ENCODE peak calls at places on chromosomes 3 and 15, in seven cellular contexts. Q is H9, L is neuronal stem cell, P is IMR-90, Y is mesenchymal stem cell, T is H1, O is trophoblast cell. K is an unnamed sample.

GRCh38 chr15:69303337-69304175 is 4.8 kb downstream of the PAQR5 start:
- DNase-seq in Q (no peak), P (peak), O (no peak), Y (no peak), L (no peak), T (no peak), K (peak)

GRCh38 chr3:102069211-102069662 is 219.9 kb downstream of the NFKBIZ start:
- DNase-seq in P (peak), Q (no peak), L (no peak), T (no peak), O (peak), Y (peak), K (no peak)

GRCh38 chr3:27721717-27722564 is at the start of gene EOMES:
- DNase-seq in L (no peak), T (no peak), Q (peak), O (peak), Y (peak), P (no peak), K (peak)

GRCh38 chr3:29758108-29759020 is 477.5 kb downstream of the RBMS3 start:
- DNase-seq in O (peak), P (peak), T (no peak), Q (no peak), Y (peak), L (no peak), K (no peak)

GRCh38 chr15:30042556-30042955 is 40.2 kb upstream of the GOLGA8J start:
- DNase-seq in T (no peak), L (no peak), O (no peak), Q (no peak), Y (no peak), P (peak), K (no peak)

GRCh38 chr3:44076221-44076829 is 165.4 kb upstream of the TOPAZ1 start:
- DNase-seq in L (no peak), O (no peak), P (no peak), Y (no peak), T (no peak), Q (peak), K (peak)

GRCh38 chr3:32901005-32901932 is 50.2 kb upstream of the CCR4 start:
- DNase-seq in O (peak), T (no peak), Y (no peak), Q (no peak), L (no peak), P (no peak), K (no peak)

GRCh38 chr3:51662456-51662855 is 8.6 kb upstream of the TEX264 start:
- DNase-seq in O (no peak), T (no peak), Y (no peak), P (no peak), L (no peak), Q (no peak), K (no peak)

GRCh38 chr3:99868438-99868723 is 50.7 kb downstream of the CMSS1 start:
- DNase-seq in Y (peak), O (no peak), P (peak), Q (no peak), L (no peak), T (no peak), K (no peak)

GRCh38 chr3:119380697-119381096 is 82.7 kb downstream of the TMEM39A start:
- DNase-seq in Y (peak), O (no peak), L (no peak), Q (no peak), P (peak), T (no peak), K (no peak)

GRCh38 chr3:63279000-63279366 is 875 bp downstream of the SYNPR start:
- DNase-seq in L (no peak), P (no peak), Q (peak), T (no peak), O (no peak), Y (no peak), K (peak)

GRCh38 chr15:94411279-94411678 is 179.9 kb downstream of the MCTP2 start:
- DNase-seq in Y (no peak), L (peak), O (no peak), P (no peak), T (no peak), Q (no peak), K (no peak)

GRCh38 chr15:71291723-71292122 is 176.5 kb downstream of the THSD4 start:
- DNase-seq in O (no peak), T (no peak), P (no peak), Q (no peak), L (no peak), Y (no peak), K (no peak)

GRCh38 chr3:129673897-129674797 is 67.7 kb upstream of the PLXND1 start:
- DNase-seq in O (peak), L (no peak), Y (no peak), P (no peak), Q (no peak), T (no peak), K (no peak)

GRCh38 chr3:23325466-23326065 is 122.4 kb downstream of the UBE2E2 start:
- DNase-seq in T (no peak), P (no peak), Y (peak), L (no peak), Q (no peak), O (no peak), K (no peak)

GRCh38 chr15:41513282-41514227 is at the start of gene LTK:
- DNase-seq in L (peak), T (no peak), O (no peak), Q (peak), P (no peak), Y (peak), K (peak)

GRCh38 chr15:64897345-64897985 is 14.2 kb upstream of the ANKDD1A start:
- DNase-seq in T (no peak), P (peak), Q (no peak), Y (peak), O (peak), L (no peak), K (no peak)

GRCh38 chr15:74530771-74531143 is 10.3 kb upstream of the ARID3B start:
- DNase-seq in P (no peak), Y (no peak), L (no peak), T (no peak), O (no peak), Q (peak), K (no peak)

GRCh38 chr3:143439785-143440184 is 320.2 kb downstream of the CHST2 start:
- DNase-seq in L (no peak), P (no peak), O (no peak), Y (peak), T (no peak), Q (no peak), K (peak)

GRCh38 chr3:39528844-39529243 is 61.4 kb downstream of the MOBP start:
- DNase-seq in P (no peak), T (no peak), O (peak), Y (no peak), Q (no peak), L (no peak), K (no peak)

GRCh38 chr3:120425877-120426276 is 24.9 kb downstream of the FSTL1 start:
- DNase-seq in Y (peak), T (no peak), Q (no peak), O (no peak), L (no peak), P (peak), K (no peak)

GRCh38 chr3:196688349-196688748 is 23.7 kb downstream of the CEP19 start:
- DNase-seq in L (no peak), T (no peak), Y (peak), Q (no peak), P (peak), O (peak), K (no peak)

GRCh38 chr3:128433630-128434185 is 33.0 kb downstream of the DNAJB8 start:
- DNase-seq in P (no peak), Q (peak), L (no peak), Y (no peak), T (no peak), O (peak), K (peak)

GRCh38 chr15:40901053-40901443 is 6.8 kb downstream of the VPS18 start:
- DNase-seq in Y (no peak), Q (no peak), P (no peak), T (no peak), L (no peak), O (no peak), K (no peak)

GRCh38 chr15:36053746-36054145 is 507.8 kb upstream of the DPH6 start:
- DNase-seq in P (peak), Y (no peak), T (no peak), L (no peak), Q (no peak), O (no peak), K (no peak)

GRCh38 chr3:50572801-50573371 is 3.6 kb downstream of the HEMK1 start:
- DNase-seq in Q (no peak), Y (no peak), P (no peak), L (no peak), T (no peak), O (no peak), K (no peak)

GRCh38 chr3:53161820-53162671 is 1.0 kb downstream of the PRKCD start:
- DNase-seq in P (peak), O (peak), Y (peak), L (no peak), T (no peak), Q (peak), K (peak)

GRCh38 chr3:15094187-15094875 is 4.6 kb downstream of the RBSN start:
- DNase-seq in Q (no peak), O (no peak), L (no peak), T (no peak), P (no peak), Y (no peak), K (no peak)
- H3K4me2 ChIP-seq in Q (no peak), O (no peak), L (no peak), T (no peak), P (no peak), Y (no peak), K (no peak)

GRCh38 chr3:140599496-140599895 is 78.4 kb upstream of the TRIM42 start:
- DNase-seq in P (no peak), L (no peak), O (no peak), T (no peak), Q (no peak), Y (peak), K (no peak)

GRCh38 chr3:140595295-140595694 is 82.6 kb upstream of the TRIM42 start:
- DNase-seq in P (no peak), Y (peak), Q (no peak), O (no peak), T (no peak), L (no peak), K (no peak)

GRCh38 chr3:140597364-140597763 is 80.5 kb upstream of the TRIM42 start:
- DNase-seq in O (no peak), Q (no peak), T (no peak), Y (no peak), P (no peak), L (no peak), K (no peak)

GRCh38 chr3:140599009-140599408 is 78.9 kb upstream of the TRIM42 start:
- DNase-seq in Y (no peak), Q (no peak), T (no peak), O (no peak), L (no peak), P (no peak), K (no peak)

DNA sequence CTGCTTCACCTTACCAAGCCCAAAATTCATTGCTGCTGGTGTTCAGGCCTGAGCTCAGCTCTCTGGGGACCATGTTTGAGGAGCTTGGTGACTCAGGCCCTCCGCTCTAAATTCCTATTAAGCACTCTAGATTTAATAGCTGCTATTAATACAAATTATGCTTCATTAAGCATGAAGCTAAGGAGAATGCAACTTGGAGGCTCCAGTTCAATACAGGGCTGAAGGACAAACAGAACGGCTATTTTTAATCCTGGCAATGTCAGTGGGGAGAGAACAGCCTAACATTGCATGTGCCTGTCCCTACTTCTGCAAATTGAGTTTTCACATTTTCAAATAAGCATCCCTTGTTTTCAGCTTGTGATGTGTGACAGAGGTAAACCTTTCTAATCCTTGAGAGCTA is 80.1 kb upstream of the TRIM42 start:
- DNase-seq in L (no peak), T (no peak), O (no peak), Q (no peak), P (no peak), Y (no peak), K (no peak)
- H3K18ac ChIP-seq in L (no peak), T (no peak), O (no peak), Q (no peak), P (no peak), Y (no peak), K (no peak)

GRCh38 chr3:193851941-193852674 is 259.1 kb downstream of the OPA1 start:
- DNase-seq in T (no peak), P (no peak), L (peak), Y (no peak), Q (peak), O (no peak), K (peak)
- H3K4me2 ChIP-seq in T (peak), P (no peak), L (no peak), Y (peak), Q (no peak), O (no peak), K (no peak)

GRCh38 chr3:149630806-149631205 is 27.0 kb downstream of the WWTR1 start:
- DNase-seq in P (no peak), Y (no peak), Q (no peak), O (no peak), T (no peak), L (no peak), K (no peak)
- H3K18ac ChIP-seq in P (no peak), Y (no peak), Q (no peak), O (no peak), T (no peak), L (no peak), K (no peak)

GRCh38 chr15:39403674-39404117 is 177.2 kb upstream of the THBS1 start:
- DNase-seq in T (no peak), L (no peak), Y (peak), P (peak), Q (no peak), O (peak), K (no peak)
- H3K4me2 ChIP-seq in T (no peak), L (no peak), Y (peak), P (peak), Q (no peak), O (no peak), K (no peak)

DNA sequence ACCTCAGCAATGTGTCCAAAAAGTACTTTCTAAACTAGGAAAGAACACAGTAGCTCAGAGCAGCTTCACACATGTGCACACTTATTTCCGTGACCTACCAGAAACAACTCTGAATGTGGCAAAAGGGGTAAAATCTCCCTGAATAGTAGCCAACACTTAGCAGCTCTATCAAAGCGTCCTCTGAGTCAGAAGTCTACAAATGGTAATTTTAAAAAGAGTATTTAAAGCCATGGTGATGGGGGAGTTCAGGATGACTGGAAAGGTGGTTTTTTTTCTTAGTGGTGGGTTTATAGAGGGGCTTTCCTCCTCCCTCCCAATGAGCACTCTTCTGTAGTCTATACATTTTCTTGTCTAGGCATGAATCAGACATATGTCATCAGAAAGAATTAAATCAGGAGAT is 223.8 kb upstream of the PRICKLE2 start:
- DNase-seq in P (no peak), Q (no peak), Y (no peak), O (no peak), T (no peak), L (no peak), K (no peak)
- H3K18ac ChIP-seq in P (no peak), Q (no peak), Y (no peak), O (no peak), T (no peak), L (no peak), K (no peak)

GRCh38 chr3:13536832-13537231 is 12.1 kb upstream of the FBLN2 start:
- DNase-seq in Y (no peak), T (no peak), L (no peak), P (no peak), Q (no peak), O (no peak), K (peak)
- H3K4me2 ChIP-seq in Y (no peak), T (peak), L (no peak), P (no peak), Q (no peak), O (no peak), K (no peak)